ENCODE peak calls at places on chromosomes 3 and 15, in eight cellular contexts. One of them, this sample, is unnamed.

GRCh38 chr3:32457971-32458471 is 44.6 kb downstream of the CMTM6 start:
- DNase-seq in NCI-H187: no peak
- DNase-seq in H7: no peak
- DNase-seq in NCI-H1417: peak; percentile 38
- DNase-seq in fibroblast of lung: no peak
- DNase-seq in adrenal gland: no peak
- DNase-seq in stimulated activated CD8-positive, alpha-beta memory T cell treated with anti-CD3 and anti-CD28 coated beads, Interleukin-4, amount 100 ng/mL, for 24 hours: peak; percentile 19
- DNase-seq in HS-5: no peak
- DNase-seq in this sample: no peak

GRCh38 chr15:52023169-52023922 is 4.3 kb downstream of the MAPK6 start:
- DNase-seq in NCI-H187: no peak
- DNase-seq in HS-5: no peak
- DNase-seq in stimulated activated CD8-positive, alpha-beta memory T cell treated with anti-CD3 and anti-CD28 coated beads, Interleukin-4, amount 100 ng/mL, for 24 hours: no peak
- DNase-seq in NCI-H1417: no peak
- DNase-seq in adrenal gland: no peak
- DNase-seq in H7: no peak
- DNase-seq in fibroblast of lung: no peak
- DNase-seq in this sample: no peak

GRCh38 chr15:59199775-59200465 is 6.7 kb upstream of the LDHAL6B start:
- DNase-seq in H7: no peak
- DNase-seq in stimulated activated CD8-positive, alpha-beta memory T cell treated with anti-CD3 and anti-CD28 coated beads, Interleukin-4, amount 100 ng/mL, for 24 hours: no peak
- DNase-seq in NCI-H1417: no peak
- DNase-seq in HS-5: peak; percentile 63
- DNase-seq in NCI-H187: no peak
- DNase-seq in adrenal gland: no peak
- DNase-seq in fibroblast of lung: peak; percentile 87
- DNase-seq in this sample: no peak

GRCh38 chr3:157089455-157090221 is 70.3 kb downstream of the CCNL1 start:
- DNase-seq in NCI-H1417: no peak
- DNase-seq in adrenal gland: peak; percentile 33
- DNase-seq in NCI-H187: no peak
- DNase-seq in H7: no peak
- DNase-seq in fibroblast of lung: no peak
- DNase-seq in stimulated activated CD8-positive, alpha-beta memory T cell treated with anti-CD3 and anti-CD28 coated beads, Interleukin-4, amount 100 ng/mL, for 24 hours: no peak
- DNase-seq in HS-5: no peak
- DNase-seq in this sample: no peak

GRCh38 chr15:42710662-42711061 is 26.3 kb downstream of the CDAN1 start:
- DNase-seq in adrenal gland: no peak
- DNase-seq in H7: no peak
- DNase-seq in NCI-H187: no peak
- DNase-seq in stimulated activated CD8-positive, alpha-beta memory T cell treated with anti-CD3 and anti-CD28 coated beads, Interleukin-4, amount 100 ng/mL, for 24 hours: no peak
- DNase-seq in NCI-H1417: no peak
- DNase-seq in HS-5: no peak
- DNase-seq in fibroblast of lung: no peak
- DNase-seq in this sample: no peak

GRCh38 chr15:27082526-27082925 is 111.5 kb downstream of the GABRG3 start:
- DNase-seq in H7: no peak
- DNase-seq in NCI-H187: no peak
- DNase-seq in adrenal gland: no peak
- DNase-seq in HS-5: no peak
- DNase-seq in NCI-H1417: no peak
- DNase-seq in fibroblast of lung: peak; percentile 56
- DNase-seq in stimulated activated CD8-positive, alpha-beta memory T cell treated with anti-CD3 and anti-CD28 coated beads, Interleukin-4, amount 100 ng/mL, for 24 hours: no peak
- DNase-seq in this sample: no peak

GRCh38 chr3:44893097-44893496 is 18.7 kb downstream of the TGM4 start:
- DNase-seq in H7: no peak
- DNase-seq in stimulated activated CD8-positive, alpha-beta memory T cell treated with anti-CD3 and anti-CD28 coated beads, Interleukin-4, amount 100 ng/mL, for 24 hours: no peak
- DNase-seq in HS-5: peak; percentile 63
- DNase-seq in NCI-H187: no peak
- DNase-seq in NCI-H1417: no peak
- DNase-seq in adrenal gland: no peak
- DNase-seq in fibroblast of lung: peak; percentile 82
- DNase-seq in this sample: peak; percentile 63

GRCh38 chr3:99545941-99546580 is 92.3 kb upstream of the COL8A1 start:
- DNase-seq in NCI-H1417: no peak
- DNase-seq in NCI-H187: no peak
- DNase-seq in adrenal gland: no peak
- DNase-seq in HS-5: no peak
- DNase-seq in H7: no peak
- DNase-seq in stimulated activated CD8-positive, alpha-beta memory T cell treated with anti-CD3 and anti-CD28 coated beads, Interleukin-4, amount 100 ng/mL, for 24 hours: no peak
- DNase-seq in fibroblast of lung: no peak
- DNase-seq in this sample: no peak

GRCh38 chr15:32855942-32856341 is 138.1 kb downstream of the GREM1 start:
- DNase-seq in NCI-H187: no peak
- DNase-seq in NCI-H1417: no peak
- DNase-seq in HS-5: peak; percentile 96
- DNase-seq in stimulated activated CD8-positive, alpha-beta memory T cell treated with anti-CD3 and anti-CD28 coated beads, Interleukin-4, amount 100 ng/mL, for 24 hours: no peak
- DNase-seq in fibroblast of lung: peak; percentile 100
- DNase-seq in adrenal gland: no peak
- DNase-seq in H7: peak; percentile 33
- DNase-seq in this sample: peak; percentile 98

GRCh38 chr3:39140341-39140971 is 12.9 kb downstream of the CSRNP1 start:
- DNase-seq in NCI-H187: no peak
- DNase-seq in adrenal gland: no peak
- DNase-seq in HS-5: no peak
- DNase-seq in fibroblast of lung: no peak
- DNase-seq in H7: peak; percentile 36
- DNase-seq in stimulated activated CD8-positive, alpha-beta memory T cell treated with anti-CD3 and anti-CD28 coated beads, Interleukin-4, amount 100 ng/mL, for 24 hours: no peak
- DNase-seq in NCI-H1417: no peak
- DNase-seq in this sample: no peak

GRCh38 chr15:71823801-71824200 is 13.4 kb downstream of the NR2E3 start:
- DNase-seq in NCI-H187: no peak
- DNase-seq in HS-5: no peak
- DNase-seq in adrenal gland: no peak
- DNase-seq in H7: no peak
- DNase-seq in NCI-H1417: no peak
- DNase-seq in stimulated activated CD8-positive, alpha-beta memory T cell treated with anti-CD3 and anti-CD28 coated beads, Interleukin-4, amount 100 ng/mL, for 24 hours: no peak
- DNase-seq in fibroblast of lung: no peak
- DNase-seq in this sample: no peak

GRCh38 chr3:71153753-71154152 is 429.8 kb downstream of the FOXP1 start:
- DNase-seq in fibroblast of lung: no peak
- DNase-seq in stimulated activated CD8-positive, alpha-beta memory T cell treated with anti-CD3 and anti-CD28 coated beads, Interleukin-4, amount 100 ng/mL, for 24 hours: no peak
- DNase-seq in adrenal gland: no peak
- DNase-seq in H7: no peak
- DNase-seq in HS-5: no peak
- DNase-seq in NCI-H1417: peak; percentile 39
- DNase-seq in NCI-H187: no peak
- DNase-seq in this sample: no peak

GRCh38 chr3:126982125-126982521 is 792 bp upstream of the PLXNA1 start:
- DNase-seq in fibroblast of lung: peak; percentile 45
- DNase-seq in NCI-H187: no peak
- DNase-seq in H7: no peak
- DNase-seq in stimulated activated CD8-positive, alpha-beta memory T cell treated with anti-CD3 and anti-CD28 coated beads, Interleukin-4, amount 100 ng/mL, for 24 hours: peak; percentile 36
- DNase-seq in HS-5: no peak
- DNase-seq in adrenal gland: no peak
- DNase-seq in NCI-H1417: no peak
- DNase-seq in this sample: no peak

GRCh38 chr3:66803206-66803605 is 194.9 kb upstream of the KBTBD8 start:
- DNase-seq in HS-5: no peak
- DNase-seq in NCI-H187: no peak
- DNase-seq in NCI-H1417: no peak
- DNase-seq in adrenal gland: no peak
- DNase-seq in fibroblast of lung: no peak
- DNase-seq in stimulated activated CD8-positive, alpha-beta memory T cell treated with anti-CD3 and anti-CD28 coated beads, Interleukin-4, amount 100 ng/mL, for 24 hours: no peak
- DNase-seq in H7: peak; percentile 47
- DNase-seq in this sample: no peak

GRCh38 chr3:120685411-120685810 is 3.4 kb upstream of the HGD start:
- DNase-seq in stimulated activated CD8-positive, alpha-beta memory T cell treated with anti-CD3 and anti-CD28 coated beads, Interleukin-4, amount 100 ng/mL, for 24 hours: no peak
- DNase-seq in NCI-H1417: no peak
- DNase-seq in H7: no peak
- DNase-seq in fibroblast of lung: no peak
- DNase-seq in adrenal gland: no peak
- DNase-seq in NCI-H187: no peak
- DNase-seq in HS-5: no peak
- DNase-seq in this sample: no peak

GRCh38 chr3:185561374-185561943 is 9.1 kb upstream of the LIPH start:
- DNase-seq in adrenal gland: no peak
- DNase-seq in H7: no peak
- DNase-seq in fibroblast of lung: no peak
- DNase-seq in NCI-H187: no peak
- DNase-seq in HS-5: no peak
- DNase-seq in stimulated activated CD8-positive, alpha-beta memory T cell treated with anti-CD3 and anti-CD28 coated beads, Interleukin-4, amount 100 ng/mL, for 24 hours: no peak
- DNase-seq in NCI-H1417: peak; percentile 49
- DNase-seq in this sample: no peak

GRCh38 chr15:31275331-31276262 is 51.0 kb upstream of the KLF13 start:
- DNase-seq in NCI-H187: no peak
- DNase-seq in adrenal gland: no peak
- DNase-seq in H7: peak; percentile 19
- DNase-seq in stimulated activated CD8-positive, alpha-beta memory T cell treated with anti-CD3 and anti-CD28 coated beads, Interleukin-4, amount 100 ng/mL, for 24 hours: no peak
- DNase-seq in HS-5: no peak
- DNase-seq in fibroblast of lung: no peak
- DNase-seq in NCI-H1417: no peak
- DNase-seq in this sample: no peak

GRCh38 chr15:28900041-28900891 is 14.5 kb downstream of the APBA2 start:
- DNase-seq in stimulated activated CD8-positive, alpha-beta memory T cell treated with anti-CD3 and anti-CD28 coated beads, Interleukin-4, amount 100 ng/mL, for 24 hours: no peak
- DNase-seq in HS-5: no peak
- DNase-seq in NCI-H187: no peak
- DNase-seq in NCI-H1417: no peak
- DNase-seq in H7: no peak
- DNase-seq in fibroblast of lung: no peak
- DNase-seq in adrenal gland: no peak
- DNase-seq in this sample: no peak

GRCh38 chr3:177830411-177830849 is 633.1 kb upstream of the TBL1XR1 start:
- DNase-seq in NCI-H1417: peak; percentile 87
- DNase-seq in HS-5: peak; percentile 84
- DNase-seq in NCI-H187: peak; percentile 44
- DNase-seq in adrenal gland: peak; percentile 37
- DNase-seq in fibroblast of lung: peak; percentile 92
- DNase-seq in H7: no peak
- DNase-seq in stimulated activated CD8-positive, alpha-beta memory T cell treated with anti-CD3 and anti-CD28 coated beads, Interleukin-4, amount 100 ng/mL, for 24 hours: no peak
- DNase-seq in this sample: peak; percentile 71

GRCh38 chr15:43237842-43238470 is 17.1 kb upstream of the EPB42 start:
- DNase-seq in adrenal gland: no peak
- DNase-seq in HS-5: no peak
- DNase-seq in stimulated activated CD8-positive, alpha-beta memory T cell treated with anti-CD3 and anti-CD28 coated beads, Interleukin-4, amount 100 ng/mL, for 24 hours: no peak
- DNase-seq in NCI-H187: no peak
- DNase-seq in fibroblast of lung: no peak
- DNase-seq in NCI-H1417: no peak
- DNase-seq in H7: no peak
- DNase-seq in this sample: no peak